ENCODE peak calls at places on chromosomes 2 and 18, in seven cellular contexts. One of them, this sample, is unnamed.

GRCh38 chr2:176121377-176122111 is 975 bp upstream of the HOXD9 start:
- DNase-seq in BJ: no peak
- DNase-seq in gastrocnemius medialis: no peak
- DNase-seq in astrocyte of the cerebellum: no peak
- DNase-seq in upper lobe of right lung: no peak
- DNase-seq in HFF-Myc: no peak
- DNase-seq in AG10803: no peak
- DNase-seq in this sample: no peak

GRCh38 chr2:101970901-101971300 is 20.9 kb upstream of the IL1R2 start:
- DNase-seq in AG10803: no peak
- DNase-seq in gastrocnemius medialis: no peak
- DNase-seq in upper lobe of right lung: no peak
- DNase-seq in HFF-Myc: no peak
- DNase-seq in astrocyte of the cerebellum: no peak
- DNase-seq in BJ: no peak
- DNase-seq in this sample: no peak

GRCh38 chr2:46831037-46831868 is 84.4 kb downstream of the MCFD2 start:
- DNase-seq in astrocyte of the cerebellum: no peak
- DNase-seq in HFF-Myc: no peak
- DNase-seq in gastrocnemius medialis: no peak
- DNase-seq in BJ: peak; percentile 95
- DNase-seq in upper lobe of right lung: peak; percentile 7
- DNase-seq in AG10803: peak; percentile 95
- DNase-seq in this sample: peak; percentile 81

GRCh38 chr2:48525269-48525943 is 4.5 kb upstream of the STON1 start:
- DNase-seq in HFF-Myc: no peak
- DNase-seq in upper lobe of right lung: no peak
- DNase-seq in AG10803: peak; percentile 39
- DNase-seq in BJ: peak; percentile 14
- DNase-seq in astrocyte of the cerebellum: no peak
- DNase-seq in gastrocnemius medialis: no peak
- DNase-seq in this sample: no peak

GRCh38 chr2:98912221-98912851 is 23.7 kb downstream of the CRACDL start:
- DNase-seq in BJ: peak; percentile 39
- DNase-seq in gastrocnemius medialis: no peak
- DNase-seq in HFF-Myc: peak; percentile 47
- DNase-seq in astrocyte of the cerebellum: peak; percentile 75
- DNase-seq in AG10803: peak; percentile 81
- DNase-seq in upper lobe of right lung: peak; percentile 79
- DNase-seq in this sample: peak; percentile 78

GRCh38 chr2:108637304-108637669 is 82.0 kb upstream of the RANBP2 start:
- DNase-seq in AG10803: peak; percentile 67
- DNase-seq in gastrocnemius medialis: peak; percentile 88
- DNase-seq in upper lobe of right lung: no peak
- DNase-seq in astrocyte of the cerebellum: peak; percentile 37
- DNase-seq in HFF-Myc: no peak
- DNase-seq in BJ: peak; percentile 56
- DNase-seq in this sample: peak; percentile 82

GRCh38 chr2:64797881-64798590 is 144.3 kb upstream of the SERTAD2 start:
- DNase-seq in astrocyte of the cerebellum: peak; percentile 88
- DNase-seq in upper lobe of right lung: no peak
- DNase-seq in AG10803: peak; percentile 35
- DNase-seq in BJ: no peak
- DNase-seq in HFF-Myc: peak; percentile 52
- DNase-seq in gastrocnemius medialis: no peak
- DNase-seq in this sample: no peak

GRCh38 chr2:64987001-64987962 is 1.9 kb upstream of the SLC1A4 start:
- DNase-seq in AG10803: peak; percentile 18
- DNase-seq in BJ: no peak
- DNase-seq in upper lobe of right lung: no peak
- DNase-seq in HFF-Myc: no peak
- DNase-seq in gastrocnemius medialis: no peak
- DNase-seq in astrocyte of the cerebellum: no peak
- DNase-seq in this sample: no peak

GRCh38 chr2:172925600-172925999 is 150.0 kb upstream of the MAP3K20 start:
- DNase-seq in astrocyte of the cerebellum: no peak
- DNase-seq in AG10803: no peak
- DNase-seq in gastrocnemius medialis: no peak
- DNase-seq in BJ: no peak
- DNase-seq in upper lobe of right lung: no peak
- DNase-seq in HFF-Myc: no peak
- DNase-seq in this sample: no peak

GRCh38 chr2:194223173-194223670 is 1433.8 kb upstream of the SLC39A10 start:
- DNase-seq in HFF-Myc: no peak
- DNase-seq in gastrocnemius medialis: no peak
- DNase-seq in astrocyte of the cerebellum: no peak
- DNase-seq in BJ: no peak
- DNase-seq in AG10803: no peak
- DNase-seq in upper lobe of right lung: no peak
- DNase-seq in this sample: no peak

GRCh38 chr2:63764630-63765029 is 77.1 kb upstream of the UGP2 start:
- DNase-seq in AG10803: peak; percentile 33
- DNase-seq in BJ: no peak
- DNase-seq in HFF-Myc: no peak
- DNase-seq in gastrocnemius medialis: no peak
- DNase-seq in upper lobe of right lung: no peak
- DNase-seq in astrocyte of the cerebellum: no peak
- DNase-seq in this sample: no peak

GRCh38 chr2:54411801-54412354 is 44.2 kb upstream of the SPTBN1 start:
- DNase-seq in astrocyte of the cerebellum: no peak
- DNase-seq in BJ: no peak
- DNase-seq in HFF-Myc: peak; percentile 38
- DNase-seq in upper lobe of right lung: no peak
- DNase-seq in AG10803: no peak
- DNase-seq in gastrocnemius medialis: no peak
- DNase-seq in this sample: no peak

GRCh38 chr2:55363636-55364035 is 56.0 kb downstream of the CCDC88A start:
- DNase-seq in AG10803: no peak
- DNase-seq in BJ: no peak
- DNase-seq in HFF-Myc: no peak
- DNase-seq in upper lobe of right lung: no peak
- DNase-seq in gastrocnemius medialis: no peak
- DNase-seq in astrocyte of the cerebellum: no peak
- DNase-seq in this sample: no peak

GRCh38 chr2:64348386-64349142 is 105.4 kb upstream of the LGALSL start:
- DNase-seq in AG10803: peak; percentile 16
- DNase-seq in gastrocnemius medialis: no peak
- DNase-seq in upper lobe of right lung: no peak
- DNase-seq in BJ: no peak
- DNase-seq in astrocyte of the cerebellum: no peak
- DNase-seq in HFF-Myc: peak; percentile 45
- DNase-seq in this sample: peak; percentile 20

GRCh38 chr2:234881413-234882241 is 70.2 kb upstream of the SH3BP4 start:
- DNase-seq in astrocyte of the cerebellum: peak; percentile 84
- DNase-seq in gastrocnemius medialis: no peak
- DNase-seq in AG10803: peak; percentile 66
- DNase-seq in BJ: no peak
- DNase-seq in upper lobe of right lung: peak; percentile 91
- DNase-seq in HFF-Myc: peak; percentile 79
- DNase-seq in this sample: peak; percentile 60

GRCh38 chr2:31170071-31170698 is 31.9 kb upstream of the GALNT14 start:
- DNase-seq in BJ: peak; percentile 4
- DNase-seq in gastrocnemius medialis: peak; percentile 26
- DNase-seq in HFF-Myc: peak; percentile 56
- DNase-seq in astrocyte of the cerebellum: peak; percentile 39
- DNase-seq in AG10803: peak; percentile 66
- DNase-seq in upper lobe of right lung: no peak
- DNase-seq in this sample: peak; percentile 64

GRCh38 chr2:393711-394696 is 106.1 kb upstream of the ALKAL2 start:
- DNase-seq in HFF-Myc: no peak
- DNase-seq in astrocyte of the cerebellum: peak; percentile 18
- DNase-seq in AG10803: peak; percentile 1
- DNase-seq in upper lobe of right lung: peak; percentile 57
- DNase-seq in BJ: no peak
- DNase-seq in gastrocnemius medialis: no peak
- DNase-seq in this sample: peak; percentile 3

GRCh38 chr18:62877448-62878221 is 162.3 kb downstream of the PHLPP1 start:
- DNase-seq in upper lobe of right lung: no peak
- DNase-seq in BJ: no peak
- DNase-seq in AG10803: peak; percentile 83
- DNase-seq in astrocyte of the cerebellum: peak; percentile 16
- DNase-seq in gastrocnemius medialis: no peak
- DNase-seq in HFF-Myc: peak; percentile 54
- DNase-seq in this sample: no peak

GRCh38 chr2:138632066-138632465 is 130.5 kb downstream of the SPOPL start:
- DNase-seq in AG10803: peak; percentile 48
- DNase-seq in HFF-Myc: no peak
- DNase-seq in astrocyte of the cerebellum: no peak
- DNase-seq in BJ: peak; percentile 7
- DNase-seq in gastrocnemius medialis: no peak
- DNase-seq in upper lobe of right lung: no peak
- DNase-seq in this sample: peak; percentile 8

GRCh38 chr2:68391099-68391498 is 26.0 kb downstream of the PLEK start:
- DNase-seq in BJ: no peak
- DNase-seq in gastrocnemius medialis: no peak
- DNase-seq in astrocyte of the cerebellum: no peak
- DNase-seq in upper lobe of right lung: no peak
- DNase-seq in HFF-Myc: no peak
- DNase-seq in AG10803: no peak
- DNase-seq in this sample: no peak

GRCh38 chr2:95359501-95359930 is 43.0 kb upstream of the FAHD2A start:
- DNase-seq in gastrocnemius medialis: no peak
- DNase-seq in upper lobe of right lung: no peak
- DNase-seq in BJ: no peak
- DNase-seq in HFF-Myc: no peak
- DNase-seq in AG10803: no peak
- DNase-seq in astrocyte of the cerebellum: no peak
- DNase-seq in this sample: no peak

GRCh38 chr2:240405654-240406313 is 29.7 kb upstream of the GPC1 start:
- DNase-seq in gastrocnemius medialis: no peak
- DNase-seq in BJ: no peak
- DNase-seq in AG10803: no peak
- DNase-seq in astrocyte of the cerebellum: no peak
- DNase-seq in upper lobe of right lung: peak; percentile 39
- DNase-seq in HFF-Myc: no peak
- DNase-seq in this sample: no peak

GRCh38 chr2:68279691-68280090 is 27.4 kb upstream of the PPP3R1 start:
- DNase-seq in HFF-Myc: no peak
- DNase-seq in AG10803: no peak
- DNase-seq in BJ: no peak
- DNase-seq in astrocyte of the cerebellum: no peak
- DNase-seq in gastrocnemius medialis: no peak
- DNase-seq in upper lobe of right lung: no peak
- DNase-seq in this sample: no peak

GRCh38 chr2:240597054-240597418 is 10.5 kb downstream of the CAPN10 start:
- DNase-seq in BJ: no peak
- DNase-seq in HFF-Myc: no peak
- DNase-seq in gastrocnemius medialis: no peak
- DNase-seq in astrocyte of the cerebellum: no peak
- DNase-seq in upper lobe of right lung: peak; percentile 61
- DNase-seq in AG10803: no peak
- DNase-seq in this sample: no peak

GRCh38 chr2:74831693-74832530 is 2.0 kb upstream of the HK2 start:
- DNase-seq in BJ: no peak
- DNase-seq in gastrocnemius medialis: no peak
- DNase-seq in upper lobe of right lung: no peak
- DNase-seq in AG10803: peak; percentile 35
- DNase-seq in astrocyte of the cerebellum: no peak
- DNase-seq in HFF-Myc: no peak
- DNase-seq in this sample: peak; percentile 72

DNA sequence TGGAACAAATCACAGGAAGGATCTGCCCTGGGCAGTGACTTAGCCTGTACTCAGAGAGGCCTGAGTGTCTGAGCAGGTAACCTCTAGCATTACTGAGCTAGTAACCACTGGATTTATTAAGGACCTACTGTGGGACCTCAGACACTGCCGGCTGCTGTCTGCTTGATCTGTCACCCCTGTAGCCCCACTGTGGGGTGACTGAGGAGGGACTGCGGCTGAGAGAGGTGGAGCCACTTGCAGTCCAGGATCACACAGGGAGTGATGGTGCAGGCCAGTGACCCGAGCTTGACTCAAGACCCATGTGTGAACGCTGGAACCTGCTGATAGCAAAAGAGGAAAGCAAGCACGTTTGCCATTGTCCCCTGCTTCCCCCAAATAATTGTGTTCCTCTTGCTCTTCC is 15.6 kb downstream of the CHMP1B start:
- DNase-seq in gastrocnemius medialis: no peak
- DNase-seq in BJ: no peak
- DNase-seq in astrocyte of the cerebellum: no peak
- DNase-seq in HFF-Myc: no peak
- DNase-seq in AG10803: no peak
- DNase-seq in upper lobe of right lung: no peak
- DNase-seq in this sample: no peak
- TF ChIP-seq CTCF in gastrocnemius medialis: no peak
- TF ChIP-seq CTCF in BJ: no peak
- TF ChIP-seq CTCF in astrocyte of the cerebellum: no peak
- TF ChIP-seq CTCF in HFF-Myc: no peak
- TF ChIP-seq CTCF in AG10803: no peak
- TF ChIP-seq CTCF in upper lobe of right lung: no peak
- TF ChIP-seq CTCF in this sample: no peak

GRCh38 chr2:9771481-9772017 is 71.7 kb upstream of the TAF1B start:
- DNase-seq in HFF-Myc: no peak
- DNase-seq in AG10803: peak; percentile 83
- DNase-seq in BJ: no peak
- DNase-seq in gastrocnemius medialis: no peak
- DNase-seq in astrocyte of the cerebellum: peak; percentile 49
- DNase-seq in upper lobe of right lung: no peak
- DNase-seq in this sample: peak; percentile 69
- TF ChIP-seq CTCF in HFF-Myc: no peak
- TF ChIP-seq CTCF in AG10803: peak; percentile 41
- TF ChIP-seq CTCF in BJ: no peak
- TF ChIP-seq CTCF in gastrocnemius medialis: no peak
- TF ChIP-seq CTCF in astrocyte of the cerebellum: peak; percentile 17
- TF ChIP-seq CTCF in upper lobe of right lung: no peak
- TF ChIP-seq CTCF in this sample: peak; percentile 41

GRCh38 chr2:12498286-12498685 is 218.4 kb upstream of the TRIB2 start:
- DNase-seq in HFF-Myc: no peak
- DNase-seq in BJ: no peak
- DNase-seq in AG10803: no peak
- DNase-seq in upper lobe of right lung: no peak
- DNase-seq in gastrocnemius medialis: no peak
- DNase-seq in astrocyte of the cerebellum: no peak
- DNase-seq in this sample: no peak
- TF ChIP-seq CTCF in HFF-Myc: no peak
- TF ChIP-seq CTCF in BJ: no peak
- TF ChIP-seq CTCF in AG10803: no peak
- TF ChIP-seq CTCF in upper lobe of right lung: peak; percentile 9
- TF ChIP-seq CTCF in gastrocnemius medialis: no peak
- TF ChIP-seq CTCF in astrocyte of the cerebellum: peak; percentile 10
- TF ChIP-seq CTCF in this sample: no peak

DNA sequence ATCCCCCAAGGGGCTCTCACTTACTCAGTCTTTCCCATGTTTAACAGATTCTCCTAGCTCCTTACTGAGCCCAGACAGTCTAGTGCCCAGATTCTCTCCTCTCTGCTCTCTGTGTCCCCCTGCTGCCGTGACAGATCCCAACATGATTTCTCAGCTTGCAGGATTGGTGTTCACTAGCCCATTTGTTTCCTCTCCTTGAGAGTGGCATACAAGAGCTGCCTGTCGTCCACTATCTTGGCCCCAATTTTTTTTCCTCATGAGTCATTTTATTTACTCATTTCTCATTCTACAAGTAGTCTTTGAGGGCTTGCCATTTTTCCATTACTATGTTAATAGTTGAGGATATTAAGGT is 199.9 kb upstream of the FN1 start:
- DNase-seq in HFF-Myc: no peak
- DNase-seq in upper lobe of right lung: no peak
- DNase-seq in AG10803: peak; percentile 36
- DNase-seq in gastrocnemius medialis: no peak
- DNase-seq in astrocyte of the cerebellum: no peak
- DNase-seq in BJ: no peak
- DNase-seq in this sample: peak; percentile 72
- TF ChIP-seq CTCF in HFF-Myc: peak; percentile 25
- TF ChIP-seq CTCF in upper lobe of right lung: no peak
- TF ChIP-seq CTCF in AG10803: peak; percentile 23
- TF ChIP-seq CTCF in gastrocnemius medialis: no peak
- TF ChIP-seq CTCF in astrocyte of the cerebellum: no peak
- TF ChIP-seq CTCF in BJ: no peak
- TF ChIP-seq CTCF in this sample: peak; percentile 60

This sample was measured in HFFc6.